ENCODE peak calls at places on chromosome 21, in four cellular contexts. One of them, this sample, is unnamed.

GRCh38 chr21:29237110-29238051 is 61.3 kb upstream of the BACH1 start:
- DNase-seq in stomach: no peak
- DNase-seq in uterus: no peak
- DNase-seq in CD4-positive, alpha-beta memory T cell: no peak
- DNase-seq in this sample: no peak

GRCh38 chr21:25456672-25457071 is 150.6 kb downstream of the MRPL39 start:
- DNase-seq in stomach: peak; percentile 47
- DNase-seq in uterus: no peak
- DNase-seq in CD4-positive, alpha-beta memory T cell: peak; percentile 20
- DNase-seq in this sample: no peak

GRCh38 chr21:33801424-33802405 is 113.9 kb downstream of the ATP5PO start:
- DNase-seq in stomach: peak; percentile 46
- DNase-seq in uterus: no peak
- DNase-seq in CD4-positive, alpha-beta memory T cell: no peak
- DNase-seq in this sample: peak; percentile 62

GRCh38 chr21:26080211-26080610 is 90.4 kb downstream of the APP start:
- DNase-seq in stomach: no peak
- DNase-seq in uterus: no peak
- DNase-seq in CD4-positive, alpha-beta memory T cell: no peak
- DNase-seq in this sample: no peak

GRCh38 chr21:45864436-45864835 is 117.1 kb upstream of the COL6A1 start:
- DNase-seq in stomach: no peak
- DNase-seq in uterus: no peak
- DNase-seq in CD4-positive, alpha-beta memory T cell: no peak
- DNase-seq in this sample: no peak

GRCh38 chr21:46159390-46159789 is 4.0 kb upstream of the FTCD start:
- DNase-seq in stomach: peak; percentile 17
- DNase-seq in uterus: peak; percentile 6
- DNase-seq in CD4-positive, alpha-beta memory T cell: no peak
- DNase-seq in this sample: no peak

GRCh38 chr21:39714331-39714730 is 30.7 kb upstream of the IGSF5 start:
- DNase-seq in stomach: no peak
- DNase-seq in uterus: no peak
- DNase-seq in CD4-positive, alpha-beta memory T cell: no peak
- DNase-seq in this sample: no peak

GRCh38 chr21:20330652-20331051 is 667.6 kb upstream of the NCAM2 start:
- DNase-seq in stomach: no peak
- DNase-seq in uterus: no peak
- DNase-seq in CD4-positive, alpha-beta memory T cell: no peak
- DNase-seq in this sample: no peak

GRCh38 chr21:42988234-42988965 is 14.0 kb downstream of the PKNOX1 start:
- DNase-seq in stomach: no peak
- DNase-seq in uterus: no peak
- DNase-seq in CD4-positive, alpha-beta memory T cell: no peak
- DNase-seq in this sample: no peak

GRCh38 chr21:27818847-27819246 is 852.0 kb upstream of the ADAMTS5 start:
- DNase-seq in stomach: no peak
- DNase-seq in uterus: no peak
- DNase-seq in CD4-positive, alpha-beta memory T cell: no peak
- DNase-seq in this sample: no peak

GRCh38 chr21:20351138-20351537 is 647.1 kb upstream of the NCAM2 start:
- DNase-seq in stomach: no peak
- DNase-seq in uterus: no peak
- DNase-seq in CD4-positive, alpha-beta memory T cell: no peak
- DNase-seq in this sample: no peak

GRCh38 chr21:45950740-45951515 is 30.6 kb upstream of the COL6A1 start:
- DNase-seq in stomach: peak; percentile 50
- DNase-seq in uterus: peak; percentile 86
- DNase-seq in CD4-positive, alpha-beta memory T cell: no peak
- DNase-seq in this sample: peak; percentile 67

GRCh38 chr21:42636535-42636914 is 16.9 kb upstream of the PDE9A start:
- DNase-seq in stomach: no peak
- DNase-seq in uterus: no peak
- DNase-seq in CD4-positive, alpha-beta memory T cell: no peak
- DNase-seq in this sample: no peak

GRCh38 chr21:36694041-36694515 is 4.8 kb upstream of the SIM2 start:
- DNase-seq in stomach: no peak
- DNase-seq in uterus: no peak
- DNase-seq in CD4-positive, alpha-beta memory T cell: no peak
- DNase-seq in this sample: no peak
- H3K27me3 ChIP-seq in stomach: peaks cover 35% of the 10 kb centered on the region
- H3K27me3 ChIP-seq in uterus: peaks cover 80% of the 10 kb centered on the region
- H3K27me3 ChIP-seq in CD4-positive, alpha-beta memory T cell: peaks cover 31% of the 10 kb centered on the region
- H3K27me3 ChIP-seq in this sample: peaks cover 95% of the 10 kb centered on the region

DNA sequence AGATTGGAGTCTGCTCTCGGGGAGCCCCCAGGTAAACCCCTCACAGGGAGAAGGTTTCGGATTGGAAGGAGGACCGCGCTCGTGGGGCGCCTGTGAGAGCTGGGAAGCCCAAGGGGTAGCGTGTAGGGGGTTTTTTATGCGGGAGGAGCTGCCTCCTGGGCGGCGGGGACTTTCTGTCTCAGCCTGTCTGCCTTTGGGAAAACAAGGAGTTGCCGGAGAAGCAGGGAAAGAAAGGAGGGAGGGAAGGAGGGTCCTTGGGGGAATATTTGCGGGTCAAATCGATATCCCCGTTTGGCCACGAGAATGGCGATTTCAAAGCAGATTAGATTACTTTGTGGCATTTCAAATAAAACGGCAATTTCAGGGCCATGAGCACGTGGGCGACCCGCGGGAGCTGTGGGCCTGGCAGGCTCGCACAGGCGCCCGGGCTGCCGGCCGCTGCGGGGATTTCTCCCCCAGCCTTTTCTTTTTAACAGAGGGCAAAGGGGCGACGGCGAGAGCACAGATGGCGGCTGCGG is 9.7 kb downstream of the SIM2 start:
- DNase-seq in stomach: peak; percentile 24
- DNase-seq in uterus: no peak
- DNase-seq in CD4-positive, alpha-beta memory T cell: no peak
- DNase-seq in this sample: peak; percentile 36
- H3K4me1 ChIP-seq in stomach: peaks cover 77% of the 10 kb centered on the region
- H3K4me1 ChIP-seq in uterus: peaks cover 15% of the 10 kb centered on the region
- H3K4me1 ChIP-seq in CD4-positive, alpha-beta memory T cell: peaks cover 26% of the 10 kb centered on the region
- H3K4me1 ChIP-seq in this sample: peaks cover 4% of the 10 kb centered on the region

DNA sequence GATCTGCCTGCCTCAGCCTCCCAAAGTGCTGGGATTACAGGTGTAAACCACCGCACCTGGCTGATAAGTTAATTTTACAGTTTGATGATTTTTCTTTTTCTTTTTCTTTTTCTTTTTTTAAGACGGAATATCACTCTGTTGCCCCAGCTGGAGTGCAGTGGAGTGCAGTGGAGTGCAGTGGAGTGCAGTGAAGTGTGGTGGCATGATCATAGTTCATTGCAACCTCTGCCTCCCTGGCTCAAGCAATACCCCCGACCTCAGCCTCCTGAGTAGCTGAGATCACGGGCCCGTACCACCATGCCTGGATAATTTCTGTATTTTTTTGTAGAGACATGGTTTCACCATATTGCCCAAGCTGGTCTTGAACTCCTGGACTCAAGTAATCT is 84.4 kb upstream of the CXADR start:
- DNase-seq in stomach: no peak
- DNase-seq in uterus: no peak
- DNase-seq in CD4-positive, alpha-beta memory T cell: no peak
- DNase-seq in this sample: no peak
- H3K27me3 ChIP-seq in stomach: no peaks in the 10 kb centered on the region
- H3K27me3 ChIP-seq in uterus: no peaks in the 10 kb centered on the region
- H3K27me3 ChIP-seq in CD4-positive, alpha-beta memory T cell: no peaks in the 10 kb centered on the region
- H3K27me3 ChIP-seq in this sample: no peaks in the 10 kb centered on the region

GRCh38 chr21:38486705-38487104 is 11.6 kb downstream of the ERG start:
- DNase-seq in stomach: no peak
- DNase-seq in uterus: no peak
- DNase-seq in CD4-positive, alpha-beta memory T cell: no peak
- DNase-seq in this sample: no peak
- H3K4me1 ChIP-seq in stomach: peaks cover 27% of the 10 kb centered on the region
- H3K4me1 ChIP-seq in uterus: no peaks in the 10 kb centered on the region
- H3K4me1 ChIP-seq in CD4-positive, alpha-beta memory T cell: no peaks in the 10 kb centered on the region
- H3K4me1 ChIP-seq in this sample: no peaks in the 10 kb centered on the region

GRCh38 chr21:31803039-31804007 is 69.5 kb upstream of the HUNK start:
- DNase-seq in stomach: no peak
- DNase-seq in uterus: no peak
- DNase-seq in CD4-positive, alpha-beta memory T cell: no peak
- DNase-seq in this sample: no peak

GRCh38 chr21:31798842-31799691 is 67.1 kb upstream of the SCAF4 start:
- DNase-seq in stomach: no peak
- DNase-seq in uterus: no peak
- DNase-seq in CD4-positive, alpha-beta memory T cell: no peak
- DNase-seq in this sample: no peak

GRCh38 chr21:31801551-31802234 is 69.8 kb upstream of the SCAF4 start:
- DNase-seq in stomach: no peak
- DNase-seq in uterus: no peak
- DNase-seq in CD4-positive, alpha-beta memory T cell: no peak
- DNase-seq in this sample: no peak

GRCh38 chr21:31804008-31804394 is 68.8 kb upstream of the HUNK start:
- DNase-seq in stomach: no peak
- DNase-seq in uterus: no peak
- DNase-seq in CD4-positive, alpha-beta memory T cell: no peak
- DNase-seq in this sample: no peak

GRCh38 chr21:31802331-31802730 is 70.4 kb upstream of the SCAF4 start:
- DNase-seq in stomach: no peak
- DNase-seq in uterus: no peak
- DNase-seq in CD4-positive, alpha-beta memory T cell: no peak
- DNase-seq in this sample: no peak
- H3K27me3 ChIP-seq in stomach: no peaks in the 10 kb centered on the region
- H3K27me3 ChIP-seq in uterus: no peaks in the 10 kb centered on the region
- H3K27me3 ChIP-seq in CD4-positive, alpha-beta memory T cell: no peaks in the 10 kb centered on the region
- H3K27me3 ChIP-seq in this sample: no peaks in the 10 kb centered on the region

DNA sequence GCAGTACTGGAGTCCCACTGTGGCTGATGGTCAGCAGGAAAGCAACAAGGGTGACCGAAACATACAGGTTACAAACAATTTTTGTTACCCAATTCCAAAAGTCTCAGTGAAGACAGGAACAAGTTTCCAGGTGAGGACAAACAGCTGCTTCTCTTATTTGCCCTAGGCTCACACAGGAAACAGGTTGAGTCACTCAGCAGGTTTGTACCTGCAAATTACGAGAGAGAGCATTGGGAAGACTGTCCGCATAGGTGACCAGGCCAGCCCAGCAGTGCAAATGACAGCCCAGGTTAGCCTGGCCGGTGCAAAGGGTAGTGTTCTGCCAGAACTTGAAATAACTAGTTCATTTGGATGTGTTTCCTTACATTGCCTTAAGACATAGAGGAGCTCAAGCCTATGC is 40.0 kb upstream of the DSCAM start:
- DNase-seq in stomach: no peak
- DNase-seq in uterus: no peak
- DNase-seq in CD4-positive, alpha-beta memory T cell: no peak
- DNase-seq in this sample: no peak
- H3K4me1 ChIP-seq in stomach: peaks cover 6% of the 10 kb centered on the region
- H3K4me1 ChIP-seq in uterus: no peaks in the 10 kb centered on the region
- H3K4me1 ChIP-seq in CD4-positive, alpha-beta memory T cell: no peaks in the 10 kb centered on the region
- H3K4me1 ChIP-seq in this sample: no peaks in the 10 kb centered on the region

This sample was measured in breast epithelium.